ENCODE peak calls at places on chromosomes 13 and 19, in five cellular contexts. Q, F, J, X and C are unnamed samples.

GRCh38 chr13:99062593-99062992 is 84.7 kb upstream of the DOCK9 start:
- DNase-seq in F (no peak), J (peak), X (no peak), Q (no peak), C (no peak)

GRCh38 chr19:11088508-11089253 is 582 bp upstream of the LDLR start:
- DNase-seq in F (no peak), Q (no peak), X (no peak), J (no peak), C (no peak)

GRCh38 chr19:46413262-46414031 is at the start of gene CCDC8:
- DNase-seq in X (peak), F (peak), J (peak), Q (no peak), C (peak)

GRCh38 chr13:48501705-48502104 is 31.2 kb downstream of the RCBTB2 start:
- DNase-seq in F (no peak), X (no peak), J (no peak), Q (no peak), C (no peak)

GRCh38 chr19:1064661-1065605 is 2.0 kb upstream of the ARHGAP45 start:
- DNase-seq in J (peak), F (peak), Q (peak), X (no peak), C (peak)

GRCh38 chr13:20566424-20566916 is 487 bp upstream of the IFT88 start:
- DNase-seq in Q (peak), F (no peak), J (no peak), X (peak), C (no peak)

GRCh38 chr19:51259348-51260245 is 8.7 kb downstream of the SIGLECL1 start:
- DNase-seq in J (peak), X (no peak), F (peak), Q (no peak), C (no peak)

GRCh38 chr13:40096357-40096911 is 441.0 kb downstream of the COG6 start:
- DNase-seq in Q (no peak), F (no peak), X (no peak), J (no peak), C (no peak)

GRCh38 chr13:114099191-114099590 is 33.2 kb downstream of the RASA3 start:
- DNase-seq in Q (no peak), J (no peak), X (peak), F (peak), C (no peak)

GRCh38 chr13:94119360-94119936 is 360.0 kb downstream of the DCT start:
- DNase-seq in F (no peak), Q (no peak), X (peak), J (no peak), C (no peak)

GRCh38 chr19:10838377-10838776 is 2.4 kb upstream of the TMED1 start:
- DNase-seq in X (no peak), Q (no peak), J (no peak), F (no peak), C (no peak)

GRCh38 chr19:2534374-2535050 is 58.6 kb downstream of the GADD45B start:
- DNase-seq in F (no peak), J (no peak), Q (no peak), X (no peak), C (no peak)

GRCh38 chr13:25874064-25874737 is 177.6 kb downstream of the SHISA2 start:
- DNase-seq in J (no peak), F (no peak), X (no peak), Q (no peak), C (no peak)

GRCh38 chr13:40581277-40581579 is 85.2 kb downstream of the FOXO1 start:
- DNase-seq in X (no peak), F (no peak), Q (no peak), J (no peak), C (no peak)

GRCh38 chr19:28466107-28467045 is 746.6 kb downstream of the UQCRFS1 start:
- DNase-seq in X (peak), J (peak), Q (peak), F (peak), C (peak)

GRCh38 chr13:25175431-25175830 is 3.3 kb upstream of the AMER2 start:
- DNase-seq in X (no peak), F (no peak), Q (no peak), J (no peak), C (no peak)

GRCh38 chr19:47778089-47778953 is at the start of gene SELENOW:
- DNase-seq in F (peak), Q (peak), X (peak), J (peak), C (peak)

GRCh38 chr13:21671793-21672680 is 1.2 kb downstream of the FGF9 start:
- DNase-seq in X (no peak), J (no peak), F (no peak), Q (no peak), C (no peak)

GRCh38 chr19:48628486-48629296 is 8.5 kb downstream of the DBP start:
- DNase-seq in Q (no peak), F (no peak), X (no peak), J (no peak), C (no peak)

GRCh38 chr13:40102854-40103253 is 447.4 kb downstream of the COG6 start:
- DNase-seq in Q (peak), X (no peak), J (no peak), F (no peak), C (no peak)

GRCh38 chr13:109154146-109154545 is 524.7 kb downstream of the MYO16 start:
- DNase-seq in Q (no peak), F (no peak), X (no peak), J (no peak), C (no peak)

GRCh38 chr19:35314031-35314430 is 15.0 kb upstream of the CD22 start:
- DNase-seq in Q (no peak), X (no peak), F (no peak), J (no peak), C (no peak)